ENCODE peak calls at places on chromosomes 7 and 10, in five cellular contexts. One of them, this sample, is unnamed.

GRCh38 chr7:75969182-75969581 is 25.2 kb downstream of the TMEM120A start:
- DNase-seq in choroid plexus epithelial cell: no peak
- DNase-seq in CD8-positive, alpha-beta T cell: no peak
- DNase-seq in endothelial cell: no peak
- DNase-seq in AG04450: no peak
- DNase-seq in this sample: no peak

GRCh38 chr7:36185092-36185491 is 32.0 kb downstream of the EEPD1 start:
- DNase-seq in AG04450: no peak
- DNase-seq in choroid plexus epithelial cell: no peak
- DNase-seq in endothelial cell: no peak
- DNase-seq in CD8-positive, alpha-beta T cell: no peak
- DNase-seq in this sample: no peak

GRCh38 chr10:124212702-124213101 is 119.3 kb upstream of the CHST15 start:
- DNase-seq in endothelial cell: no peak
- DNase-seq in choroid plexus epithelial cell: no peak
- DNase-seq in CD8-positive, alpha-beta T cell: no peak
- DNase-seq in AG04450: no peak
- DNase-seq in this sample: no peak

GRCh38 chr10:117497736-117498135 is 44.8 kb upstream of the EMX2 start:
- DNase-seq in endothelial cell: no peak
- DNase-seq in CD8-positive, alpha-beta T cell: no peak
- DNase-seq in choroid plexus epithelial cell: no peak
- DNase-seq in AG04450: no peak
- DNase-seq in this sample: no peak

GRCh38 chr10:13518076-13518692 is 10.6 kb downstream of the BEND7 start:
- DNase-seq in endothelial cell: peak; percentile 35
- DNase-seq in choroid plexus epithelial cell: peak; percentile 45
- DNase-seq in CD8-positive, alpha-beta T cell: no peak
- DNase-seq in AG04450: no peak
- DNase-seq in this sample: no peak

GRCh38 chr7:17422966-17423365 is 124.5 kb downstream of the AHR start:
- DNase-seq in endothelial cell: no peak
- DNase-seq in CD8-positive, alpha-beta T cell: no peak
- DNase-seq in choroid plexus epithelial cell: peak; percentile 35
- DNase-seq in AG04450: no peak
- DNase-seq in this sample: no peak

GRCh38 chr10:18738835-18739234 is 79.6 kb downstream of the ARL5B start:
- DNase-seq in CD8-positive, alpha-beta T cell: no peak
- DNase-seq in choroid plexus epithelial cell: peak; percentile 4
- DNase-seq in AG04450: peak; percentile 15
- DNase-seq in endothelial cell: no peak
- DNase-seq in this sample: no peak

GRCh38 chr7:34821965-34822558 is 164.0 kb downstream of the NPSR1 start:
- DNase-seq in choroid plexus epithelial cell: no peak
- DNase-seq in AG04450: no peak
- DNase-seq in CD8-positive, alpha-beta T cell: no peak
- DNase-seq in endothelial cell: no peak
- DNase-seq in this sample: no peak

GRCh38 chr7:45677311-45677900 is 103.2 kb downstream of the ADCY1 start:
- DNase-seq in CD8-positive, alpha-beta T cell: peak; percentile 5
- DNase-seq in choroid plexus epithelial cell: no peak
- DNase-seq in endothelial cell: no peak
- DNase-seq in AG04450: no peak
- DNase-seq in this sample: no peak

GRCh38 chr10:78407009-78407711 is 373.5 kb downstream of the RPS24 start:
- DNase-seq in endothelial cell: peak; percentile 83
- DNase-seq in choroid plexus epithelial cell: peak; percentile 96
- DNase-seq in CD8-positive, alpha-beta T cell: peak; percentile 54
- DNase-seq in AG04450: peak; percentile 88
- DNase-seq in this sample: peak; percentile 46

GRCh38 chr10:19993714-19994343 is 177.6 kb downstream of the PLXDC2 start:
- DNase-seq in choroid plexus epithelial cell: peak; percentile 74
- DNase-seq in endothelial cell: no peak
- DNase-seq in AG04450: no peak
- DNase-seq in CD8-positive, alpha-beta T cell: no peak
- DNase-seq in this sample: no peak

GRCh38 chr10:104589871-104590270 is 51.2 kb upstream of the SORCS3 start:
- DNase-seq in AG04450: peak; percentile 23
- DNase-seq in choroid plexus epithelial cell: peak; percentile 11
- DNase-seq in CD8-positive, alpha-beta T cell: no peak
- DNase-seq in endothelial cell: no peak
- DNase-seq in this sample: no peak

GRCh38 chr7:1027285-1028043 is 16.9 kb upstream of the GPR146 start:
- DNase-seq in choroid plexus epithelial cell: peak; percentile 58
- DNase-seq in endothelial cell: no peak
- DNase-seq in CD8-positive, alpha-beta T cell: no peak
- DNase-seq in AG04450: peak; percentile 10
- DNase-seq in this sample: no peak

GRCh38 chr7:1247527-1248041 is 14.9 kb downstream of the UNCX start:
- DNase-seq in AG04450: no peak
- DNase-seq in choroid plexus epithelial cell: no peak
- DNase-seq in endothelial cell: no peak
- DNase-seq in CD8-positive, alpha-beta T cell: no peak
- DNase-seq in this sample: peak; percentile 89

GRCh38 chr10:63696205-63696604 is 175.0 kb downstream of the REEP3 start:
- DNase-seq in CD8-positive, alpha-beta T cell: no peak
- DNase-seq in AG04450: no peak
- DNase-seq in choroid plexus epithelial cell: no peak
- DNase-seq in endothelial cell: no peak
- DNase-seq in this sample: no peak

GRCh38 chr7:148914208-148914777 is 30.2 kb upstream of the EZH2 start:
- DNase-seq in AG04450: peak; percentile 56
- DNase-seq in choroid plexus epithelial cell: peak; percentile 83
- DNase-seq in endothelial cell: no peak
- DNase-seq in CD8-positive, alpha-beta T cell: peak; percentile 17
- DNase-seq in this sample: no peak

GRCh38 chr7:2821842-2822507 is 22.1 kb downstream of the GNA12 start:
- DNase-seq in endothelial cell: no peak
- DNase-seq in CD8-positive, alpha-beta T cell: no peak
- DNase-seq in choroid plexus epithelial cell: peak; percentile 88
- DNase-seq in AG04450: peak; percentile 65
- DNase-seq in this sample: no peak

GRCh38 chr10:97210576-97210975 is 24.8 kb upstream of the SLIT1 start:
- DNase-seq in choroid plexus epithelial cell: peak; percentile 84
- DNase-seq in AG04450: peak; percentile 44
- DNase-seq in CD8-positive, alpha-beta T cell: peak; percentile 71
- DNase-seq in endothelial cell: peak; percentile 84
- DNase-seq in this sample: no peak

GRCh38 chr7:80284848-80285247 is 150.2 kb downstream of the GNAI1 start:
- DNase-seq in AG04450: peak; percentile 70
- DNase-seq in endothelial cell: no peak
- DNase-seq in choroid plexus epithelial cell: peak; percentile 97
- DNase-seq in CD8-positive, alpha-beta T cell: no peak
- DNase-seq in this sample: no peak

GRCh38 chr10:62323751-62324150 is 50.4 kb upstream of the ZNF365 start:
- DNase-seq in endothelial cell: no peak
- DNase-seq in choroid plexus epithelial cell: peak; percentile 5
- DNase-seq in CD8-positive, alpha-beta T cell: no peak
- DNase-seq in AG04450: no peak
- DNase-seq in this sample: no peak

GRCh38 chr10:2214805-2215204 is 477.5 kb upstream of the ADARB2 start:
- DNase-seq in AG04450: no peak
- DNase-seq in CD8-positive, alpha-beta T cell: no peak
- DNase-seq in endothelial cell: no peak
- DNase-seq in choroid plexus epithelial cell: no peak
- DNase-seq in this sample: no peak

GRCh38 chr7:97401398-97401797 is 283.9 kb downstream of the SDHAF3 start:
- DNase-seq in CD8-positive, alpha-beta T cell: no peak
- DNase-seq in AG04450: no peak
- DNase-seq in endothelial cell: no peak
- DNase-seq in choroid plexus epithelial cell: peak; percentile 0
- DNase-seq in this sample: no peak

GRCh38 chr10:96374639-96374984 is 15.8 kb upstream of the OPALIN start:
- DNase-seq in CD8-positive, alpha-beta T cell: no peak
- DNase-seq in AG04450: no peak
- DNase-seq in endothelial cell: peak; percentile 22
- DNase-seq in choroid plexus epithelial cell: no peak
- DNase-seq in this sample: no peak

GRCh38 chr7:100614308-100614861 is 2.0 kb downstream of the MOSPD3 start:
- DNase-seq in AG04450: no peak
- DNase-seq in endothelial cell: no peak
- DNase-seq in CD8-positive, alpha-beta T cell: no peak
- DNase-seq in choroid plexus epithelial cell: no peak
- DNase-seq in this sample: no peak

GRCh38 chr10:86331861-86332260 is 34.7 kb downstream of the GRID1 start:
- DNase-seq in CD8-positive, alpha-beta T cell: no peak
- DNase-seq in AG04450: no peak
- DNase-seq in endothelial cell: no peak
- DNase-seq in choroid plexus epithelial cell: no peak
- DNase-seq in this sample: no peak

GRCh38 chr7:105894131-105894530 is 17.7 kb upstream of the ATXN7L1 start:
- DNase-seq in CD8-positive, alpha-beta T cell: no peak
- DNase-seq in choroid plexus epithelial cell: no peak
- DNase-seq in AG04450: no peak
- DNase-seq in endothelial cell: no peak
- DNase-seq in this sample: no peak

GRCh38 chr7:41987-42386 is 150.4 kb upstream of the FAM20C start:
- DNase-seq in CD8-positive, alpha-beta T cell: no peak
- DNase-seq in choroid plexus epithelial cell: no peak
- DNase-seq in endothelial cell: no peak
- DNase-seq in AG04450: no peak
- DNase-seq in this sample: no peak

DNA sequence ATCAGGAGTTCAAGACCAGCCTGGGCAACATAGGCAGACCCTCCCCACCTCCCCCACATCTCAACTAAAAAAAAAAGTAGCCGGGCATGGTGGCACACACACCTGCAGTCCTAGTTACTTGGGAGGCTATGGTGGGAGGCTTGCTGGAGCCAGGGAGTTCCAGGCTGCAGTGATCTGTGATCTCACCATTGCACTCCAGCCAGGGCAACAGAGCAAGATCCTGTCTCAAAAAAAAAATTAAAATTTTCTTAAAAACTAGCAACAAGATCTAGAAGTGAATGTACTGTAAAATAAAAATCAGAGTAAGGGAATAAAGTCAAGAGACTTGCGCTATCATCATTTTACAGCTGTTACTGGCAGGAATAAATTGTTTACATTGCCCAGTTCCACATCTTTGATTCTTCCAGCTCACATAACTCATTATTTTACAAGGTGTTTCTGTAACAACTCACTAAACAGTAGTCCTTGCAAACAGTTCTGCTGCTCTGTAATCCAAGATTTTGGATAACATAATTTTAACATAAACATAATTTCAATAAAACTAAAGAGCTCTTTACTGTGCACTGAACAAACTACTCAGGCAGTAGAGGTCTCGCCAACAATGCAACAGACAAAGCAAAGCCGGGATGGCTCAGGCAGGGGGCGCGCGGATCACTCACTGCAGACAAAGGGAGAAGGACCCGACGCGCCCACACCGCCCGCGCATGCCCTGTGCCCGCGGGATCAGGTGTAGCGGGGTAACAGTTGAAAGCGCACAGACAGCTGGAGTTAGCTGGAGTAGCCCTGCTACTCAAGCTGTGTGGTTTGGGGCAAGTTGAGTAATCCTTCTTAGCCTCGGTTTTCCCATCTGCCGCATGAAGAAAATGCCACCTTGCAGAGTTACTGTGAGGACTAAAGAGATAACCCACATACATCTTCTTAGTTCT is 73.3 kb upstream of the NFE2L3 start:
- DNase-seq in CD8-positive, alpha-beta T cell: peak; percentile 81
- DNase-seq in AG04450: no peak
- DNase-seq in choroid plexus epithelial cell: peak; percentile 42
- DNase-seq in endothelial cell: peak; percentile 82
- DNase-seq in this sample: peak; percentile 82
- TF ChIP-seq CTCF in CD8-positive, alpha-beta T cell: peak; percentile 80
- TF ChIP-seq CTCF in AG04450: peak; percentile 41
- TF ChIP-seq CTCF in choroid plexus epithelial cell: peak; percentile 58
- TF ChIP-seq CTCF in endothelial cell: no peak
- TF ChIP-seq CTCF in this sample: peak; percentile 67

DNA sequence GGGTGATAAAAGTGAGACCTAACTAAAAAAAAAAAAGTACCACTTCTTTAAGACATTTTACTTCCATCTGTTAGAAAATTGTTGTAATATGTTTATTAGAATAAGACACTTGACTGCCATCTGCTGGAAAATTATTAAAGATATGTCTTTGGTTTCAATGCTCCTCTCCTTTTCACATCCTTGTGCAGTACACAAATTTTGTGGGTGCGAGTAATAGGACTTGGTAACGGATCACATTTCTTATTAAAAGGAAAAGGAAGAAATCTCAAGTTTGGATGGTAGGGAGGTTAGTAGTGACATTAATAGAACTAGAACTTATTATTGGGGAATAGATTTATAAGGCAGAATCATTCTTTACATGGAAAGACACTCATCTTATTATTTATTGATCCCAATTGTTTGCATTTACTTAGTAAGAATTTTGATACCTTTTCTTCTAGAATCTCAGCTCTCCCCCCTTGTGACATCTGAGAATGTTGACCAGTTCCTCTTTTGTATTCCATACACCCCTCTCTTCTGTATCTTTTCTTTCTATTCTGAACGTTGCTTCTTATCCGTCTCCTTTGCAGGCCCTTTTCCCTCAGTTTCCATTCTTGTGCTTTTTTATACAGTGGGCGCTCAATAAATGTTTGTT is 43.0 kb upstream of the RPA3 start:
- DNase-seq in endothelial cell: no peak
- DNase-seq in CD8-positive, alpha-beta T cell: no peak
- DNase-seq in choroid plexus epithelial cell: peak; percentile 82
- DNase-seq in AG04450: no peak
- DNase-seq in this sample: no peak
- TF ChIP-seq CTCF in endothelial cell: no peak
- TF ChIP-seq CTCF in CD8-positive, alpha-beta T cell: peak; percentile 46
- TF ChIP-seq CTCF in choroid plexus epithelial cell: peak; percentile 40
- TF ChIP-seq CTCF in AG04450: peak; percentile 43
- TF ChIP-seq CTCF in this sample: peak; percentile 45

DNA sequence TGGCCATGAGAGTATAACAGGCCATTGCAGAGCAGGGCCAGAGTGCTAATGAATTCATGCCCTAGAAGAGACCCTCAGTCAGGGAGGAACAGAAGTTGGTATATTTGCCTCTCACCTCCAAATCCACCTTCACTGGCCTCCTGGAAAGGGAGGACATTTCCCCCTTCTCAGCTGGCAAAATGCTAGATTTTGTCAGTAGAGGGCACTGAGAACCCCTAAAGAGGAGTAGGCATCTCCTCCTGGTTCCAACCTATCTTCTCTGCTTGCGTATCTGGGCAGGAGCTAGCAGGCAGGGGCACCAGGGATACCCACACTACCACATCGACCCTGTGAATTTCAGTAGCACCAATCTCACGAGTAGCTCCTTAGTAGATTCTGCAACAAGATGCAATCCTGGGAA is 79.8 kb upstream of the GHITM start:
- DNase-seq in endothelial cell: no peak
- DNase-seq in choroid plexus epithelial cell: no peak
- DNase-seq in CD8-positive, alpha-beta T cell: no peak
- DNase-seq in AG04450: no peak
- DNase-seq in this sample: no peak
- TF ChIP-seq CTCF in endothelial cell: no peak
- TF ChIP-seq CTCF in choroid plexus epithelial cell: no peak
- TF ChIP-seq CTCF in CD8-positive, alpha-beta T cell: no peak
- TF ChIP-seq CTCF in AG04450: peak; percentile 12
- TF ChIP-seq CTCF in this sample: peak; percentile 15

DNA sequence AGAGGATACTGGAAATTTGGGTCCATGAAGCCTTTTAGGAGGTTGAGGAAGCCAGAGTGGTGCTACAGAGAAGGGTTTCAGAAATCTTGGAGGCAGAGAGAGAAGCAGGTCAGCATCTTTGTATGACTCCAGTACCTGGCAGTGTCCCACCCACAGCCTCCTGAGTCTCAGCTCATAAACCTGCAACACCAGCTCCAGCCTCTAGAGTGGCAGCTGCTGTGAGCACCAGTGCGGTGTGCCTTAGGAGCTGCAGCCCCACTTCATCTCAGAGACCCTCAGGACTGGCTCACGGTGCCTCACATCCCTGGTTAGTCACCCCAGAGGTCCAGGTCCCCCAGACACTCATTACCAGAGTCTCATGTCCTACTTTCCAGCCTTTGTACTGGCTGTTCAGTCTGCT is 84.8 kb upstream of the PRKAR2B start:
- DNase-seq in CD8-positive, alpha-beta T cell: no peak
- DNase-seq in choroid plexus epithelial cell: no peak
- DNase-seq in endothelial cell: peak; percentile 45
- DNase-seq in AG04450: no peak
- DNase-seq in this sample: no peak
- TF ChIP-seq CTCF in CD8-positive, alpha-beta T cell: no peak
- TF ChIP-seq CTCF in choroid plexus epithelial cell: peak; percentile 24
- TF ChIP-seq CTCF in endothelial cell: peak; percentile 42
- TF ChIP-seq CTCF in AG04450: no peak
- TF ChIP-seq CTCF in this sample: no peak